ENCODE peak calls at places on chromosomes 13 and 19, in ten cellular contexts. M is esophagus squamous epithelium, R is H54, K is heart left ventricle, L is right lobe of liver, E is IMR-90, U is transverse colon, D is GM12891, N is uterus, G is GM12892. Y is an unnamed sample.
A peak's percentile ranks its signal among the peaks of the same experiment; 100 is the strongest.

GRCh38 chr13:78830508-78830907 is 171.6 kb upstream of the OBI1 start:
- DNase-seq in M (no peak), R (no peak), K (no peak), L (no peak), E (no peak), U (no peak), D (no peak), N (no peak), G (no peak), Y (no peak)

GRCh38 chr19:42254850-42255765 is at the start of gene ERF:
- DNase-seq in M (peak; percentile 71), R (peak; percentile 93), K (peak; percentile 98), L (peak; percentile 96), E (peak; percentile 83), U (peak; percentile 95), D (peak; percentile 98), N (peak; percentile 93), G (peak; percentile 98), Y (peak; percentile 98)

GRCh38 chr13:74026753-74027152 is 107.5 kb downstream of the KLF12 start:
- DNase-seq in M (no peak), R (no peak), K (no peak), L (no peak), E (peak; percentile 37), U (peak; percentile 44), D (peak; percentile 13), N (no peak), G (peak; percentile 15), Y (peak; percentile 83)

GRCh38 chr13:29684441-29684840 is 89.0 kb upstream of the SLC7A1 start:
- DNase-seq in M (no peak), R (no peak), K (no peak), L (no peak), E (peak; percentile 34), U (no peak), D (no peak), N (no peak), G (no peak), Y (no peak)

GRCh38 chr13:25286308-25286968 is 850 bp downstream of the MTMR6 start:
- DNase-seq in M (no peak), R (no peak), K (no peak), L (no peak), E (peak; percentile 58), U (peak; percentile 44), D (no peak), N (no peak), G (peak; percentile 24), Y (peak; percentile 67)

GRCh38 chr13:71775946-71776345 is 91.1 kb downstream of the DACH1 start:
- DNase-seq in M (no peak), R (no peak), K (no peak), L (no peak), E (no peak), U (no peak), D (no peak), N (no peak), G (no peak), Y (no peak)

GRCh38 chr13:80706164-80706471 is 365.2 kb upstream of the SPRY2 start:
- DNase-seq in M (no peak), R (no peak), K (no peak), L (no peak), E (no peak), U (no peak), D (no peak), N (no peak), G (no peak), Y (no peak)

GRCh38 chr19:34588846-34589245 is 88.1 kb downstream of the SCGB2B2 start:
- DNase-seq in M (no peak), R (no peak), K (no peak), L (no peak), E (no peak), U (no peak), D (no peak), N (no peak), G (no peak), Y (no peak)

GRCh38 chr13:38743499-38743898 is 56.6 kb downstream of the FREM2 start:
- DNase-seq in M (no peak), R (no peak), K (no peak), L (no peak), E (no peak), U (no peak), D (no peak), N (no peak), G (no peak), Y (no peak)

GRCh38 chr19:47693489-47693888 is 19.7 kb upstream of the EHD2 start:
- DNase-seq in M (no peak), R (no peak), K (peak; percentile 47), L (no peak), E (no peak), U (no peak), D (no peak), N (no peak), G (no peak), Y (no peak)

GRCh38 chr13:66748712-66749111 is 481.4 kb downstream of the PCDH9 start:
- DNase-seq in M (no peak), R (no peak), K (no peak), L (no peak), E (no peak), U (no peak), D (no peak), N (no peak), G (no peak), Y (no peak)

GRCh38 chr19:36212895-36213294 is 1.6 kb downstream of the ZNF565 start:
- DNase-seq in M (no peak), R (no peak), K (no peak), L (no peak), E (no peak), U (no peak), D (no peak), N (no peak), G (no peak), Y (no peak)

GRCh38 chr19:36213793-36214387 is 575 bp downstream of the ZNF565 start:
- DNase-seq in M (no peak), R (no peak), K (no peak), L (no peak), E (peak; percentile 45), U (no peak), D (no peak), N (no peak), G (no peak), Y (no peak)

GRCh38 chr19:36210497-36210896 is 4.0 kb downstream of the ZNF565 start:
- DNase-seq in M (no peak), R (no peak), K (no peak), L (no peak), E (peak; percentile 10), U (no peak), D (no peak), N (no peak), G (no peak), Y (no peak)

GRCh38 chr19:36215276-36216171 is 618 bp downstream of the ZNF146 start:
- DNase-seq in M (no peak), R (no peak), K (no peak), L (no peak), E (peak; percentile 62), U (peak; percentile 9), D (no peak), N (no peak), G (no peak), Y (peak; percentile 24)

DNA sequence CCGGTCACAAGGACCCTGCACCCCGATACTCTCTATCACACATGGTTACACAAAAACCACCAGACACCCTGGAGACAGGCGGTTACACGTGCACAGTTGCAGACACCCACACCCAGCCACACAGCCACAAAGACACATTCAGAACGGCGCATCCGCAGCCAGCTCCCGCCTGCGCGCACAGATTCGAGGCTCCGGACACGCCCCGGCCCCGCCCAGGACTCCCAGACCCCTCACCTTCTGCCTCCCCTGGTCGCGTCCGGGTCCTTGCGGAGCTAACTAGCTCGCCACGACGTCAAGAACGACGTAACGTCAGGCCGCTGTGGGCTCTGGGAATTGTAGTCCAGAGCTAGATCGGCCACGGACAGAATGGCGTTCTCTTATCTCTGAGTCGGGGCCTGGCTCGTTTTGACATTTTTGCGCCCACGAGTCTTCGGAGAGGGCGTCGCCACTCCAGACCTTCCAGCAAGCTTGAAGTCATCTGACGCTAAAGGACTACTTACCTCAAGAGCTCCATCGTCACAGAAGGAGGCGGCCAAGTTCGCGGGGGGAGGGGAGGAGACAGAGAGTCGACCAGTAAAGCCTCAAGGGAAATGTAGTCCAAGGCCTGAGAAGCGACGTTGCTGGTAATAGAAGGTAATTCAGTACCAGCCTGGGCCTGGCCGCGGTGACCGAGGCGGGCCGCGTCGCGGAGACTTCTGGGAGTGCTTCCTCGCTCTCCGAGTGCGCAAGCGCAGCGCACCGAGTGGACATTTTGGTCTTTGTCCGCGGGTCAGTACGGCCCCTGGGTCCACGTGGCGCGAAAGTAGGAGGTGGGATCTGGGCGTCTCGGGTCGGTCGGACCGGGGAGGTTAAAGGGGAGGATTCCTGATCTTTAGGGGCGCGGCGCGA is at the start of the genes ZNF146 and ZNF565:
- DNase-seq in M (peak; percentile 92), R (peak; percentile 98), K (peak; percentile 99), L (peak; percentile 98), E (peak; percentile 98), U (peak; percentile 98), D (peak; percentile 85), N (peak; percentile 98), G (peak; percentile 93), Y (peak; percentile 98)
- TF ChIP-seq POLR2A in M (peak; percentile 83), R (peak; percentile 87), K (peak; percentile 71), L (peak; percentile 82), E (peak; percentile 88), U (peak; percentile 78), D (peak; percentile 85), N (peak; percentile 81), G (peak; percentile 88), Y (peak; percentile 63)

GRCh38 chr19:56504581-56504980 is 3.1 kb upstream of the ZNF471 start:
- DNase-seq in M (no peak), R (peak; percentile 29), K (no peak), L (no peak), E (peak; percentile 68), U (no peak), D (no peak), N (no peak), G (no peak), Y (no peak)

GRCh38 chr19:56507446-56508281 is at the start of gene ZNF471:
- DNase-seq in M (peak; percentile 66), R (peak; percentile 100), K (peak; percentile 99), L (peak; percentile 98), E (peak; percentile 98), U (peak; percentile 95), D (no peak), N (peak; percentile 99), G (no peak), Y (peak; percentile 90)

GRCh38 chr19:56508282-56508778 is 675 bp downstream of the ZNF471 start:
- DNase-seq in M (no peak), R (no peak), K (no peak), L (no peak), E (no peak), U (no peak), D (no peak), N (no peak), G (no peak), Y (no peak)
- TF ChIP-seq POLR2A in M (no peak), R (no peak), K (no peak), L (no peak), E (no peak), U (no peak), D (no peak), N (no peak), G (no peak), Y (no peak)

GRCh38 chr19:49640113-49640898 is at the start of gene RRAS:
- DNase-seq in M (peak; percentile 99), R (peak; percentile 99), K (peak; percentile 99), L (peak; percentile 100), E (peak; percentile 100), U (peak; percentile 100), D (peak; percentile 98), N (peak; percentile 100), G (peak; percentile 96), Y (peak; percentile 100)
- TF ChIP-seq POLR2A in M (peak; percentile 81), R (peak; percentile 53), K (peak; percentile 83), L (peak; percentile 92), E (no peak), U (peak; percentile 95), D (peak; percentile 84), N (peak; percentile 93), G (peak; percentile 86), Y (peak; percentile 96)

GRCh38 chr13:113881614-113882265 is 17.9 kb upstream of the GAS6 start:
- DNase-seq in M (no peak), R (no peak), K (no peak), L (no peak), E (no peak), U (no peak), D (no peak), N (peak; percentile 57), G (no peak), Y (no peak)
- TF ChIP-seq POLR2A in M (no peak), R (no peak), K (no peak), L (no peak), E (no peak), U (no peak), D (no peak), N (no peak), G (no peak), Y (no peak)